ENCODE peak calls at places on chromosomes 2 and 18, in nine cellular contexts. Y, S, K, Q, H, V, R, X and C are unnamed samples. For H3K36me3, the result is how much of the 10 kb centered on the place peaks cover.

GRCh38 chr2:65129276-65129612 is 662 bp downstream of the RAB1A start:
- DNase-seq in Y (no peak), Q (no peak), V (no peak), K (no peak), S (no peak), H (no peak), R (no peak), X (no peak), C (peak)

GRCh38 chr2:39772086-39772811 is 6.8 kb downstream of the THUMPD2 start:
- DNase-seq in Q (no peak), R (no peak), S (peak), H (no peak), X (no peak), V (no peak), Y (no peak), K (no peak), C (no peak)

GRCh38 chr18:67730884-67731283 is 214.4 kb upstream of the DSEL start:
- DNase-seq in R (no peak), K (peak), Q (no peak), X (no peak), V (no peak), Y (no peak), H (no peak), S (peak), C (no peak)

GRCh38 chr18:79548077-79548450 is 131.5 kb upstream of the CTDP1 start:
- DNase-seq in Y (peak), Q (no peak), V (peak), K (no peak), S (no peak), R (peak), H (no peak), X (peak), C (no peak)

GRCh38 chr2:44686561-44686960 is 254.9 kb upstream of the SIX3 start:
- DNase-seq in Q (no peak), X (no peak), R (no peak), K (peak), Y (no peak), V (no peak), S (peak), H (no peak), C (no peak)

GRCh38 chr2:225806105-225806504 is 406.6 kb downstream of the NYAP2 start:
- DNase-seq in H (no peak), K (no peak), Q (no peak), S (no peak), V (no peak), R (no peak), Y (no peak), X (no peak), C (no peak)

GRCh38 chr2:152376385-152376784 is 41.4 kb downstream of the FMNL2 start:
- DNase-seq in K (no peak), Q (no peak), Y (no peak), S (no peak), H (no peak), V (no peak), X (peak), R (no peak), C (no peak)

GRCh38 chr2:218398437-218399390 is 954 bp upstream of the CTDSP1 start:
- DNase-seq in R (peak), K (no peak), V (peak), X (peak), Q (peak), H (peak), S (peak), Y (peak), C (peak)

GRCh38 chr2:160321025-160321424 is 121.0 kb upstream of the ITGB6 start:
- DNase-seq in V (no peak), K (no peak), X (peak), R (no peak), H (no peak), S (no peak), Q (no peak), Y (no peak), C (no peak)

GRCh38 chr2:208978966-208979365 is 444.9 kb upstream of the MAP2 start:
- DNase-seq in R (no peak), K (no peak), S (no peak), Q (no peak), Y (no peak), V (no peak), X (no peak), H (no peak), C (no peak)

GRCh38 chr2:168780671-168781071 is 21.8 kb upstream of the NOSTRIN start:
- DNase-seq in S (peak), V (no peak), R (no peak), X (no peak), Y (no peak), K (no peak), Q (peak), H (no peak), C (no peak)

GRCh38 chr2:110802213-110802932 is 70.0 kb downstream of the ACOXL start:
- DNase-seq in X (no peak), Q (no peak), Y (peak), H (no peak), V (no peak), R (no peak), S (no peak), K (no peak), C (no peak)

GRCh38 chr2:27842894-27843293 is 47.3 kb downstream of the RBKS start:
- DNase-seq in Y (no peak), Q (no peak), K (no peak), S (no peak), V (no peak), R (no peak), X (no peak), H (no peak), C (no peak)

GRCh38 chr2:231800493-231801091 is 14.3 kb downstream of the COPS7B start:
- DNase-seq in R (no peak), Q (peak), V (no peak), Y (peak), S (no peak), X (peak), H (no peak), K (no peak), C (no peak)

GRCh38 chr18:36402765-36403396 is 105.4 kb downstream of the FHOD3 start:
- DNase-seq in Y (peak), S (peak), R (peak), X (no peak), K (no peak), Q (peak), V (no peak), H (peak), C (no peak)

GRCh38 chr2:148813603-148814065 is 61.4 kb upstream of the KIF5C start:
- DNase-seq in K (no peak), R (no peak), Q (peak), Y (peak), V (no peak), X (peak), S (no peak), H (no peak), C (peak)

GRCh38 chr2:20421336-20421987 is 25.4 kb upstream of the RHOB start:
- DNase-seq in K (no peak), X (no peak), S (no peak), Y (no peak), R (no peak), Q (no peak), H (no peak), V (no peak), C (no peak)

GRCh38 chr2:222290691-222291484 is 7.9 kb downstream of the PAX3 start:
- DNase-seq in H (no peak), S (peak), K (no peak), Y (peak), R (no peak), V (no peak), Q (no peak), X (no peak), C (no peak)

GRCh38 chr2:241582806-241583205 is 24.3 kb downstream of the BOK start:
- DNase-seq in Q (no peak), R (peak), H (no peak), V (no peak), S (no peak), X (no peak), Y (peak), K (no peak), C (no peak)

GRCh38 chr2:97999536-97999935 is 3.8 kb upstream of the TMEM131 start:
- DNase-seq in Y (no peak), K (no peak), R (no peak), H (no peak), Q (no peak), V (no peak), X (no peak), S (no peak), C (no peak)
- H3K4me3 ChIP-seq in Y (no peak), K (no peak), R (no peak), H (no peak), Q (no peak), V (no peak), X (no peak), S (no peak), C (no peak)

GRCh38 chr18:2602844-2603243 is 31.5 kb downstream of the NDC80 start:
- DNase-seq in X (no peak), Q (no peak), S (no peak), V (no peak), Y (no peak), K (no peak), H (no peak), R (no peak), C (no peak)
- H3K36me3 ChIP-seq in X (under half), Q (under half), S (under half), V (under half), Y (half or more), K (under half), H (under half), R (under half), C (under half)

DNA sequence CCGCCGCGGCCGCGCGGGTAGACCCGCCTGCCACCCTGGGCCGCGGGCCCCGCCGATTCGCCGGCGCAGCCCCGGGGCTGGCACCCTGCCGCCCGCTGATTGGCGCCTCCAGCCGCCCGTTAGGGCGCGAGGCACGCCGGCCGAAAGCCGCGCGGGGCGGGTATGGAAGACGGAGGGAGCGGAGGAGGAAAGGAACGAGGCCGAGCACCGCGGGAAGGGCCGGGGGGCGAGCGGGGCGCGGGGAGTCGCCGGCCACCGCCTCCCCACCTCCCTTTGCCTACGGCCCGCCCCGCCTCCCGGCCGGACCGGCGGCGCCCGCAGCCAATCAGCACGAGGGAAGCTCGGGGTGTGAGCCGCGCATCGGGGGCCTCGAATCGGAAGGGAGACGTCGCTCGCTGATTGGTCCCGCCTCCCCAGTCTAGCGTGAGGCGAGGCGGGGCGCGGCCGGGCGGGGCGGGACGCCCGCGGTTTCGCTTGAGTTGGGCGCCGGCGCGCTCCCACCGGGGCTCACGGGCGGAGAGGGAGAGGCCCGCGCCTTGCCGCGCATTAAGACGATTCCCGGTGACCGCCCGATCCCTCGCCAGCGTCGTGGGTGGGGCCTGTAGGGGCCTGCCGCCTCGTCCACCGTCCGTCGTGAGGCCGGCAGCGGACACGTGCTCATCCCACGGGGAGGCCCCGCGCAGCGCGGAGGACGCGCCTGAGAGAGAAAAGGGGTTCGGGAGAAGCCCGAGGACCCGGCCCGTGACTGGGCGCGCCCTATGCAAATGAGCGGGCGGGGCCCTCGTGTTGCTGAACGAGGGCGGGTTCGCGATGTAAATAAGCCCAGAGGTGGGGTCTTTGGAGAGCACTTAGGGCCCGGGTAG is 616 bp upstream of the SMAD2 start:
- DNase-seq in S (peak), Y (peak), R (peak), K (peak), X (peak), Q (peak), H (peak), V (peak), C (peak)
- H3K4me3 ChIP-seq in S (peak), Y (peak), R (peak), K (peak), X (peak), Q (peak), H (peak), V (peak), C (peak)

DNA sequence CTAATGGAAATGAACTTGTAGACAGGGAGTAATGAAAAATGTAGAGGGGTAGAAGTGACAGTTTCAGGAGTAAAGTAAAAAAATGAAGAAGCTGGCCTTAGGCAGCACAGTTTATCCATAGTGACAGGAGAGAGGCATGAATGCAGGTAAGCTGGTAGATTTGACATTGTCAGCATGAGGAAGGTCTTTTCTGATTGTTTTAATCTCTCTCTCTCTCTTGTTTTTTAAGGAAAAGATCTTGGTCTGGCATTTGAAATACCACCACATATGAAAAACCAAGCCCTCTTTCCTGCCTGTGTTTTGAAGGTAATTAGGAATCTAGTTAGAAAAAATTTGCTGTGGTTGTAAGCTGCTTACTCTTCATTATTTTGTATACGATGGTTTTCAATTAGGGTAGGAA is 14.1 kb downstream of the DDX1 start:
- DNase-seq in S (no peak), R (no peak), Q (no peak), H (no peak), Y (no peak), X (no peak), K (no peak), V (no peak), C (no peak)
- H3K36me3 ChIP-seq in S (half or more), R (half or more), Q (under half), H (half or more), Y (half or more), X (half or more), K (under half), V (under half), C (half or more)

GRCh38 chr2:233481368-233482142 is 85.0 kb downstream of the USP40 start:
- DNase-seq in Q (no peak), V (peak), X (peak), Y (no peak), K (no peak), S (no peak), H (no peak), R (peak), C (no peak)
- H3K4me3 ChIP-seq in Q (no peak), V (no peak), X (no peak), Y (no peak), K (no peak), S (no peak), H (no peak), R (peak), C (no peak)

GRCh38 chr18:51400721-51401120 is 203.2 kb upstream of the MEX3C start:
- DNase-seq in Y (no peak), X (no peak), R (no peak), Q (no peak), K (no peak), S (no peak), V (no peak), H (no peak), C (no peak)

GRCh38 chr18:51401912-51402311 is 204.4 kb upstream of the MEX3C start:
- DNase-seq in Q (no peak), Y (no peak), R (no peak), V (no peak), H (no peak), K (no peak), S (no peak), X (no peak), C (no peak)

GRCh38 chr18:51405683-51406477 is 208.4 kb upstream of the MEX3C start:
- DNase-seq in Q (no peak), K (no peak), H (no peak), S (no peak), X (no peak), V (no peak), R (no peak), Y (no peak), C (no peak)
- H3K36me3 ChIP-seq in Q (under half), K (under half), H (under half), S (under half), X (under half), V (under half), R (under half), Y (under half), C (under half)

GRCh38 chr2:172270278-172271079 is 156.9 kb upstream of the ITGA6 start:
- DNase-seq in Y (peak), X (peak), K (no peak), S (no peak), H (no peak), V (no peak), R (no peak), Q (no peak), C (peak)
- H3K4me3 ChIP-seq in Y (no peak), X (no peak), K (no peak), S (no peak), H (no peak), V (no peak), R (no peak), Q (no peak), C (no peak)

GRCh38 chr2:10128420-10128819 is 5.9 kb downstream of the RRM2 start:
- DNase-seq in K (no peak), Y (no peak), R (no peak), Q (no peak), S (no peak), V (no peak), X (no peak), H (no peak), C (no peak)

GRCh38 chr2:10132596-10132995 is 10.1 kb downstream of the RRM2 start:
- DNase-seq in R (no peak), Y (peak), K (no peak), H (no peak), X (no peak), Q (no peak), S (no peak), V (peak), C (no peak)

GRCh38 chr2:10126627-10127026 is 4.1 kb downstream of the RRM2 start:
- DNase-seq in X (no peak), R (peak), K (no peak), V (no peak), Q (peak), Y (no peak), H (no peak), S (peak), C (no peak)

GRCh38 chr2:10132043-10132575 is 9.6 kb downstream of the RRM2 start:
- DNase-seq in S (no peak), Q (no peak), K (no peak), H (no peak), X (no peak), Y (no peak), R (peak), V (no peak), C (no peak)

DNA sequence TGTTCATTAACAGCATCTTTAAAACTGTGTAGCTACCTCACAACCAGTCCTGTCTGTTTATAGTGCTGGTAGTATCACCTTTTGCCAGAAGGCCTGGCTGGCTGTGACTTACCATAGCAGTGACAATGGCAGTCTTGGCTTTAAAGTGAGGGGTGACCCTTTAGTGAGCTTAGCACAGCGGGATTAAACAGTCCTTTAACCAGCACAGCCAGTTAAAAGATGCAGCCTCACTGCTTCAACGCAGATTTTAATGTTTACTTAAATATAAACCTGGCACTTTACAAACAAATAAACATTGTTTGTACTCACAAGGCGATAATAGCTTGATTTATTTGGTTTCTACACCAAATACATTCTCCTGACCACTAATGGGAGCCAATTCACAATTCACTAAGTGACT is 7.0 kb downstream of the RRM2 start:
- DNase-seq in R (no peak), V (no peak), S (no peak), K (no peak), Y (no peak), Q (no peak), X (no peak), H (no peak), C (no peak)
- H3K36me3 ChIP-seq in R (under half), V (under half), S (under half), K (under half), Y (half or more), Q (under half), X (under half), H (under half), C (under half)